ENCODE peak calls at places on chromosomes 3 and 15, in six cellular contexts. One of them, this sample, is unnamed.

GRCh38 chr3:41200669-41201021 is 1.3 kb downstream of the CTNNB1 start:
- DNase-seq in neuronal stem cell: peak
- DNase-seq in aorta: no peak
- DNase-seq in kidney epithelial cell: no peak
- DNase-seq in GM12878: no peak
- DNase-seq in tibial artery: peak
- DNase-seq in this sample: peak

GRCh38 chr3:100107227-100107626 is 7.1 kb downstream of the FILIP1L start:
- DNase-seq in neuronal stem cell: no peak
- DNase-seq in aorta: no peak
- DNase-seq in kidney epithelial cell: no peak
- DNase-seq in GM12878: no peak
- DNase-seq in tibial artery: no peak
- DNase-seq in this sample: no peak

GRCh38 chr3:111936967-111937366 is 41.9 kb upstream of the ABHD10 start:
- DNase-seq in neuronal stem cell: no peak
- DNase-seq in aorta: no peak
- DNase-seq in kidney epithelial cell: no peak
- DNase-seq in GM12878: no peak
- DNase-seq in tibial artery: no peak
- DNase-seq in this sample: no peak

GRCh38 chr15:25087137-25087536 is 132.3 kb downstream of the SNRPN start:
- DNase-seq in neuronal stem cell: no peak
- DNase-seq in aorta: no peak
- DNase-seq in kidney epithelial cell: no peak
- DNase-seq in GM12878: no peak
- DNase-seq in tibial artery: no peak
- DNase-seq in this sample: no peak

GRCh38 chr3:120300971-120301370 is 15.9 kb upstream of the GPR156 start:
- DNase-seq in neuronal stem cell: no peak
- DNase-seq in aorta: no peak
- DNase-seq in kidney epithelial cell: no peak
- DNase-seq in GM12878: no peak
- DNase-seq in tibial artery: no peak
- DNase-seq in this sample: no peak

GRCh38 chr15:89356634-89357298 is 22.1 kb upstream of the POLG start:
- DNase-seq in neuronal stem cell: no peak
- DNase-seq in aorta: no peak
- DNase-seq in kidney epithelial cell: no peak
- DNase-seq in GM12878: no peak
- DNase-seq in tibial artery: no peak
- DNase-seq in this sample: no peak

GRCh38 chr3:105349988-105350387 is 16.7 kb upstream of the ALCAM start:
- DNase-seq in neuronal stem cell: no peak
- DNase-seq in aorta: no peak
- DNase-seq in kidney epithelial cell: no peak
- DNase-seq in GM12878: no peak
- DNase-seq in tibial artery: no peak
- DNase-seq in this sample: no peak

GRCh38 chr15:48190932-48191573 is 412 bp upstream of the CTXN2 start:
- DNase-seq in neuronal stem cell: peak
- DNase-seq in aorta: peak
- DNase-seq in kidney epithelial cell: no peak
- DNase-seq in GM12878: no peak
- DNase-seq in tibial artery: peak
- DNase-seq in this sample: peak

GRCh38 chr3:81666502-81667121 is 94.8 kb downstream of the GBE1 start:
- DNase-seq in neuronal stem cell: no peak
- DNase-seq in aorta: no peak
- DNase-seq in kidney epithelial cell: no peak
- DNase-seq in GM12878: no peak
- DNase-seq in tibial artery: no peak
- DNase-seq in this sample: no peak

GRCh38 chr3:32276279-32276841 is 37.9 kb downstream of the CMTM8 start:
- DNase-seq in neuronal stem cell: no peak
- DNase-seq in aorta: no peak
- DNase-seq in kidney epithelial cell: no peak
- DNase-seq in GM12878: no peak
- DNase-seq in tibial artery: no peak
- DNase-seq in this sample: no peak

GRCh38 chr15:80596521-80596976 is 98.6 kb upstream of the ABHD17C start:
- DNase-seq in neuronal stem cell: no peak
- DNase-seq in aorta: no peak
- DNase-seq in kidney epithelial cell: no peak
- DNase-seq in GM12878: no peak
- DNase-seq in tibial artery: no peak
- DNase-seq in this sample: no peak

GRCh38 chr3:22377421-22377820 is 626.4 kb upstream of the ZNF385D start:
- DNase-seq in neuronal stem cell: no peak
- DNase-seq in aorta: no peak
- DNase-seq in kidney epithelial cell: peak
- DNase-seq in GM12878: no peak
- DNase-seq in tibial artery: no peak
- DNase-seq in this sample: no peak

GRCh38 chr3:150547045-150547753 is 612 bp downstream of the EIF2A start:
- DNase-seq in neuronal stem cell: no peak
- DNase-seq in aorta: no peak
- DNase-seq in kidney epithelial cell: no peak
- DNase-seq in GM12878: no peak
- DNase-seq in tibial artery: no peak
- DNase-seq in this sample: no peak

GRCh38 chr3:64687781-64688515 is at the start of gene ADAMTS9:
- DNase-seq in neuronal stem cell: peak
- DNase-seq in aorta: peak
- DNase-seq in kidney epithelial cell: no peak
- DNase-seq in GM12878: no peak
- DNase-seq in tibial artery: peak
- DNase-seq in this sample: peak

GRCh38 chr15:89442155-89442554 is 54.2 kb downstream of the RHCG start:
- DNase-seq in neuronal stem cell: no peak
- DNase-seq in aorta: no peak
- DNase-seq in kidney epithelial cell: no peak
- DNase-seq in GM12878: no peak
- DNase-seq in tibial artery: no peak
- DNase-seq in this sample: no peak

GRCh38 chr3:142279965-142280590 is 54.7 kb upstream of the GK5 start:
- DNase-seq in neuronal stem cell: peak
- DNase-seq in aorta: no peak
- DNase-seq in kidney epithelial cell: peak
- DNase-seq in GM12878: peak
- DNase-seq in tibial artery: peak
- DNase-seq in this sample: peak

GRCh38 chr3:69941439-69942176 is 57.9 kb upstream of the SAMMSON start:
- DNase-seq in neuronal stem cell: no peak
- DNase-seq in aorta: no peak
- DNase-seq in kidney epithelial cell: peak
- DNase-seq in GM12878: no peak
- DNase-seq in tibial artery: no peak
- DNase-seq in this sample: no peak

GRCh38 chr15:92801412-92801773 is 98.7 kb upstream of the CHD2 start:
- DNase-seq in neuronal stem cell: no peak
- DNase-seq in aorta: peak
- DNase-seq in kidney epithelial cell: no peak
- DNase-seq in GM12878: no peak
- DNase-seq in tibial artery: no peak
- DNase-seq in this sample: no peak

GRCh38 chr15:79644091-79644490 is 212.0 kb downstream of the MINAR1 start:
- DNase-seq in neuronal stem cell: no peak
- DNase-seq in aorta: no peak
- DNase-seq in kidney epithelial cell: no peak
- DNase-seq in GM12878: no peak
- DNase-seq in tibial artery: no peak
- DNase-seq in this sample: no peak

GRCh38 chr3:86978111-86978528 is 12.8 kb downstream of the VGLL3 start:
- DNase-seq in neuronal stem cell: no peak
- DNase-seq in aorta: no peak
- DNase-seq in kidney epithelial cell: no peak
- DNase-seq in GM12878: no peak
- DNase-seq in tibial artery: peak
- DNase-seq in this sample: no peak

GRCh38 chr3:174536319-174536718 is 322.8 kb upstream of the NAALADL2 start:
- DNase-seq in neuronal stem cell: no peak
- DNase-seq in aorta: no peak
- DNase-seq in kidney epithelial cell: no peak
- DNase-seq in GM12878: no peak
- DNase-seq in tibial artery: no peak
- DNase-seq in this sample: no peak

GRCh38 chr15:30923429-30923828 is 19.7 kb downstream of the FAN1 start:
- DNase-seq in neuronal stem cell: no peak
- DNase-seq in aorta: no peak
- DNase-seq in kidney epithelial cell: no peak
- DNase-seq in GM12878: no peak
- DNase-seq in tibial artery: no peak
- DNase-seq in this sample: peak

GRCh38 chr3:134059680-134060560 is 30.2 kb upstream of the SLCO2A1 start:
- DNase-seq in neuronal stem cell: no peak
- DNase-seq in aorta: no peak
- DNase-seq in kidney epithelial cell: no peak
- DNase-seq in GM12878: no peak
- DNase-seq in tibial artery: peak
- DNase-seq in this sample: no peak

GRCh38 chr3:73041537-73041936 is 19.9 kb upstream of the EBLN2 start:
- DNase-seq in neuronal stem cell: no peak
- DNase-seq in aorta: no peak
- DNase-seq in kidney epithelial cell: no peak
- DNase-seq in GM12878: no peak
- DNase-seq in tibial artery: no peak
- DNase-seq in this sample: no peak

GRCh38 chr3:149657458-149657795 is 398 bp downstream of the WWTR1 start:
- DNase-seq in neuronal stem cell: no peak
- DNase-seq in aorta: no peak
- DNase-seq in kidney epithelial cell: no peak
- DNase-seq in GM12878: no peak
- DNase-seq in tibial artery: peak
- DNase-seq in this sample: peak

GRCh38 chr15:95174281-95174680 is 942.9 kb downstream of the MCTP2 start:
- DNase-seq in neuronal stem cell: peak
- DNase-seq in aorta: no peak
- DNase-seq in kidney epithelial cell: no peak
- DNase-seq in GM12878: no peak
- DNase-seq in tibial artery: peak
- DNase-seq in this sample: no peak

GRCh38 chr15:95171551-95171950 is 940.2 kb downstream of the MCTP2 start:
- DNase-seq in neuronal stem cell: no peak
- DNase-seq in aorta: no peak
- DNase-seq in kidney epithelial cell: no peak
- DNase-seq in GM12878: no peak
- DNase-seq in tibial artery: no peak
- DNase-seq in this sample: no peak

GRCh38 chr15:95174880-95175279 is 943.5 kb downstream of the MCTP2 start:
- DNase-seq in neuronal stem cell: no peak
- DNase-seq in aorta: no peak
- DNase-seq in kidney epithelial cell: peak
- DNase-seq in GM12878: no peak
- DNase-seq in tibial artery: no peak
- DNase-seq in this sample: no peak

GRCh38 chr15:95170587-95171380 is 939.4 kb downstream of the MCTP2 start:
- DNase-seq in neuronal stem cell: no peak
- DNase-seq in aorta: no peak
- DNase-seq in kidney epithelial cell: no peak
- DNase-seq in GM12878: no peak
- DNase-seq in tibial artery: no peak
- DNase-seq in this sample: no peak

GRCh38 chr15:95169701-95170459 is 938.5 kb downstream of the MCTP2 start:
- DNase-seq in neuronal stem cell: no peak
- DNase-seq in aorta: peak
- DNase-seq in kidney epithelial cell: no peak
- DNase-seq in GM12878: no peak
- DNase-seq in tibial artery: peak
- DNase-seq in this sample: no peak
- H3K4me3 ChIP-seq in neuronal stem cell: no peak
- H3K4me3 ChIP-seq in aorta: no peak
- H3K4me3 ChIP-seq in kidney epithelial cell: no peak
- H3K4me3 ChIP-seq in GM12878: no peak
- H3K4me3 ChIP-seq in tibial artery: peak
- H3K4me3 ChIP-seq in this sample: no peak

DNA sequence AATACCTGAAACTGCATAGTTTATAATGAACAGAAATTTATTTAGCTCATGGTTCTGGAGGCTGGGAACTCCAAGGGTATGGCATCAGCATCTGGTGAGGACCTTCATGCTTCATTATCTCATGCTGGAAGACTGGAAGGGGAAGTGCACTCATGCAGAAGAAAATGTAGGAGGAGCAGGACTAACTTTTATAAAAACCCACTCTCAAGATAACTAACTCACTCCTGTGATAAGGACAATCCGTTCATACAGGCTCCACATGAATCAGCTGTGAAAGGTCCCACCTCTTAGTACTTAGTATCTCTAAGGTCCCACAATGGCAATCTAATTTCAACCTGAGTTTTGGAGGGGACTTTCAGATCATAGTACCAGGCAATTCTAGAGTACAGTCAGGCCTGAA is 33.6 kb upstream of the APH1B start:
- DNase-seq in neuronal stem cell: no peak
- DNase-seq in aorta: no peak
- DNase-seq in kidney epithelial cell: no peak
- DNase-seq in GM12878: peak
- DNase-seq in tibial artery: no peak
- DNase-seq in this sample: no peak
- H3K4me3 ChIP-seq in neuronal stem cell: no peak
- H3K4me3 ChIP-seq in aorta: no peak
- H3K4me3 ChIP-seq in kidney epithelial cell: no peak
- H3K4me3 ChIP-seq in GM12878: no peak
- H3K4me3 ChIP-seq in tibial artery: no peak
- H3K4me3 ChIP-seq in this sample: no peak

GRCh38 chr15:82832601-82833209 is 23.3 kb downstream of the WHAMM start:
- DNase-seq in neuronal stem cell: no peak
- DNase-seq in aorta: no peak
- DNase-seq in kidney epithelial cell: peak
- DNase-seq in GM12878: peak
- DNase-seq in tibial artery: no peak
- DNase-seq in this sample: peak
- H3K4me3 ChIP-seq in neuronal stem cell: no peak
- H3K4me3 ChIP-seq in aorta: no peak
- H3K4me3 ChIP-seq in kidney epithelial cell: no peak
- H3K4me3 ChIP-seq in GM12878: peak
- H3K4me3 ChIP-seq in tibial artery: no peak
- H3K4me3 ChIP-seq in this sample: no peak

GRCh38 chr15:96326551-96327154 is 3.8 kb upstream of the NR2F2 start:
- DNase-seq in neuronal stem cell: no peak
- DNase-seq in aorta: peak
- DNase-seq in kidney epithelial cell: no peak
- DNase-seq in GM12878: no peak
- DNase-seq in tibial artery: peak
- DNase-seq in this sample: peak

GRCh38 chr15:96323250-96324162 is 7.0 kb upstream of the NR2F2 start:
- DNase-seq in neuronal stem cell: peak
- DNase-seq in aorta: no peak
- DNase-seq in kidney epithelial cell: no peak
- DNase-seq in GM12878: no peak
- DNase-seq in tibial artery: no peak
- DNase-seq in this sample: peak

GRCh38 chr15:96324192-96324895 is 6.2 kb upstream of the NR2F2 start:
- DNase-seq in neuronal stem cell: no peak
- DNase-seq in aorta: no peak
- DNase-seq in kidney epithelial cell: no peak
- DNase-seq in GM12878: no peak
- DNase-seq in tibial artery: peak
- DNase-seq in this sample: no peak

GRCh38 chr15:96325579-96326331 is 4.7 kb upstream of the NR2F2 start:
- DNase-seq in neuronal stem cell: no peak
- DNase-seq in aorta: no peak
- DNase-seq in kidney epithelial cell: no peak
- DNase-seq in GM12878: no peak
- DNase-seq in tibial artery: no peak
- DNase-seq in this sample: no peak

GRCh38 chr15:96324900-96325299 is 5.6 kb upstream of the NR2F2 start:
- DNase-seq in neuronal stem cell: no peak
- DNase-seq in aorta: no peak
- DNase-seq in kidney epithelial cell: no peak
- DNase-seq in GM12878: no peak
- DNase-seq in tibial artery: no peak
- DNase-seq in this sample: no peak
- H3K4me3 ChIP-seq in neuronal stem cell: peak
- H3K4me3 ChIP-seq in aorta: no peak
- H3K4me3 ChIP-seq in kidney epithelial cell: peak
- H3K4me3 ChIP-seq in GM12878: no peak
- H3K4me3 ChIP-seq in tibial artery: peak
- H3K4me3 ChIP-seq in this sample: no peak